ENCODE peak calls at places on chromosomes 13 and 19, in eight cellular contexts. V is neural crest cell, O is ovary, S is AG09309, J is breast epithelium, U is GM10248, N is nephron progenitor cell, H is GM20000. P is an unnamed sample.

GRCh38 chr19:11338164-11338563 is 1.3 kb downstream of the RAB3D start:
- DNase-seq in V (no peak), O (no peak), S (no peak), J (no peak), U (no peak), N (no peak), H (no peak), P (no peak)

GRCh38 chr19:17260842-17261325 is 3.7 kb downstream of the USHBP1 start:
- DNase-seq in V (peak), O (peak), S (no peak), J (peak), U (peak), N (peak), H (peak), P (peak)

GRCh38 chr13:110344320-110344719 is 37.2 kb downstream of the COL4A2 start:
- DNase-seq in V (no peak), O (no peak), S (no peak), J (no peak), U (no peak), N (no peak), H (no peak), P (no peak)

GRCh38 chr13:32811297-32811800 is 204.9 kb upstream of the KL start:
- DNase-seq in V (no peak), O (no peak), S (peak), J (no peak), U (peak), N (peak), H (peak), P (no peak)

GRCh38 chr13:21909331-21909730 is 238.5 kb downstream of the FGF9 start:
- DNase-seq in V (no peak), O (no peak), S (no peak), J (no peak), U (no peak), N (no peak), H (no peak), P (no peak)

GRCh38 chr13:65292488-65292901 is 1937.6 kb downstream of the PCDH9 start:
- DNase-seq in V (no peak), O (no peak), S (peak), J (no peak), U (no peak), N (no peak), H (no peak), P (no peak)

GRCh38 chr19:49327878-49328544 is 3.0 kb upstream of the SLC6A16 start:
- DNase-seq in V (no peak), O (no peak), S (no peak), J (no peak), U (peak), N (no peak), H (peak), P (no peak)

GRCh38 chr13:24274452-24274971 is 34.9 kb upstream of the C1QTNF9 start:
- DNase-seq in V (no peak), O (peak), S (no peak), J (no peak), U (peak), N (no peak), H (peak), P (no peak)

GRCh38 chr13:32417995-32418394 is 9.9 kb downstream of the N4BP2L1 start:
- DNase-seq in V (no peak), O (no peak), S (no peak), J (no peak), U (no peak), N (no peak), H (no peak), P (no peak)

GRCh38 chr19:5947435-5947834 is 30.5 kb downstream of the RANBP3 start:
- DNase-seq in V (no peak), O (no peak), S (no peak), J (peak), U (no peak), N (no peak), H (no peak), P (no peak)

GRCh38 chr13:44117351-44117750 is 237.6 kb downstream of the LACC1 start:
- DNase-seq in V (no peak), O (no peak), S (no peak), J (no peak), U (no peak), N (no peak), H (no peak), P (no peak)

GRCh38 chr13:92530364-92530763 is 696.2 kb upstream of the GPC6 start:
- DNase-seq in V (no peak), O (no peak), S (no peak), J (no peak), U (no peak), N (no peak), H (no peak), P (no peak)
- TF ChIP-seq CTCF in V (no peak), O (no peak), S (no peak), J (no peak), U (no peak), N (no peak), H (no peak), P (no peak)

GRCh38 chr19:34847393-34847792 is 74.4 kb upstream of the ZNF599 start:
- DNase-seq in V (no peak), O (no peak), S (no peak), J (no peak), U (no peak), N (no peak), H (no peak), P (no peak)

GRCh38 chr19:34853369-34853768 is 73.3 kb upstream of the ZNF30 start:
- DNase-seq in V (no peak), O (no peak), S (no peak), J (no peak), U (no peak), N (no peak), H (no peak), P (no peak)

GRCh38 chr19:34856052-34856451 is 70.7 kb upstream of the ZNF30 start:
- DNase-seq in V (no peak), O (no peak), S (no peak), J (no peak), U (no peak), N (no peak), H (no peak), P (no peak)

GRCh38 chr19:34851277-34851804 is 75.4 kb upstream of the ZNF30 start:
- DNase-seq in V (no peak), O (no peak), S (no peak), J (no peak), U (no peak), N (no peak), H (no peak), P (no peak)
- TF ChIP-seq CTCF in V (no peak), O (no peak), S (no peak), J (no peak), U (no peak), N (no peak), H (no peak), P (no peak)

DNA sequence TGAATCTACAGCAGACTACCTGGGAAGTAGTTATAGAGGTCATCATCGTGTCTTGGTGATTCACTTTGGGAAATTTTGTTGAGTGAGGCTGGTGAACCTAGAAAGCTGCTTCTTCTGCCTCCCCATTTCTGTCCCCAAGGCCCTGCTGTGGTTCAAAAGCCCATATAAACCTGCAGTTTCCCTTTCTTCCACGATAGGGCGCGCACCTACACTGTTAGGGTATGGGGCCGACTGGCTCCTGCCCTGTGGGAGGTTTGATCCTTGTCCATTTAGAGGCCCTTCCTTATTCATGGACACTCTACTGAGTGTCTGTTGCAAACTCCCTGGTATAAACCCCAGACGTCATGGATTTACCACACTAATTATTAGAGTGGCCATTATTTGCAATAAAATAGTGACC is 191.8 kb downstream of the GGACT start:
- DNase-seq in V (no peak), O (no peak), S (no peak), J (no peak), U (no peak), N (no peak), H (no peak), P (no peak)
- TF ChIP-seq CTCF in V (no peak), O (no peak), S (no peak), J (no peak), U (no peak), N (no peak), H (no peak), P (no peak)

GRCh38 chr19:35618857-35619256 is 6.3 kb downstream of the HAUS5 start:
- DNase-seq in V (no peak), O (no peak), S (no peak), J (no peak), U (no peak), N (no peak), H (no peak), P (no peak)
- TF ChIP-seq CTCF in V (no peak), O (no peak), S (no peak), J (no peak), U (peak), N (no peak), H (no peak), P (no peak)